ENCODE peak calls at places on chromosomes 16 and 17, in four cellular contexts. Y is adrenal gland, R is thyroid gland, G is esophagus squamous epithelium. B is an unnamed sample. For H3K4me1, the result is how much of the 10 kb centered on the place peaks cover.

GRCh38 chr16:66391726-66392670 is 25.5 kb downstream of the CDH5 start:
- DNase-seq in R (no peak), Y (peak), G (no peak), B (no peak)

GRCh38 chr17:36198831-36199465 is 2.4 kb upstream of the CCL3L1 start:
- DNase-seq in R (no peak), Y (no peak), G (no peak), B (no peak)

GRCh38 chr16:85782476-85782875 is 16.9 kb downstream of the EMC8 start:
- DNase-seq in G (no peak), R (no peak), Y (no peak), B (no peak)

GRCh38 chr17:55664287-55664686 is 58.4 kb downstream of the TMEM100 start:
- DNase-seq in Y (no peak), R (no peak), G (no peak), B (no peak)

GRCh38 chr17:78146471-78146869 is 285 bp downstream of the C17orf99 start:
- DNase-seq in Y (no peak), G (no peak), R (no peak), B (no peak)

GRCh38 chr17:78999947-79000395 is 9.6 kb downstream of the CANT1 start:
- DNase-seq in Y (no peak), G (no peak), R (no peak), B (no peak)

GRCh38 chr17:66483946-66484345 is 181.5 kb downstream of the PRKCA start:
- DNase-seq in R (no peak), G (no peak), Y (no peak), B (no peak)

GRCh38 chr17:39213852-39214251 is 11.9 kb downstream of the STAC2 start:
- DNase-seq in Y (peak), R (no peak), G (no peak), B (no peak)

GRCh38 chr16:4351880-4352279 is 759 bp upstream of the PAM16 start:
- DNase-seq in G (no peak), Y (peak), R (no peak), B (no peak)

GRCh38 chr17:17120294-17120693 is 78.0 kb downstream of the MPRIP start:
- DNase-seq in G (no peak), R (no peak), Y (no peak), B (no peak)
- TF ChIP-seq POLR2A in G (no peak), R (no peak), Y (no peak), B (no peak)

DNA sequence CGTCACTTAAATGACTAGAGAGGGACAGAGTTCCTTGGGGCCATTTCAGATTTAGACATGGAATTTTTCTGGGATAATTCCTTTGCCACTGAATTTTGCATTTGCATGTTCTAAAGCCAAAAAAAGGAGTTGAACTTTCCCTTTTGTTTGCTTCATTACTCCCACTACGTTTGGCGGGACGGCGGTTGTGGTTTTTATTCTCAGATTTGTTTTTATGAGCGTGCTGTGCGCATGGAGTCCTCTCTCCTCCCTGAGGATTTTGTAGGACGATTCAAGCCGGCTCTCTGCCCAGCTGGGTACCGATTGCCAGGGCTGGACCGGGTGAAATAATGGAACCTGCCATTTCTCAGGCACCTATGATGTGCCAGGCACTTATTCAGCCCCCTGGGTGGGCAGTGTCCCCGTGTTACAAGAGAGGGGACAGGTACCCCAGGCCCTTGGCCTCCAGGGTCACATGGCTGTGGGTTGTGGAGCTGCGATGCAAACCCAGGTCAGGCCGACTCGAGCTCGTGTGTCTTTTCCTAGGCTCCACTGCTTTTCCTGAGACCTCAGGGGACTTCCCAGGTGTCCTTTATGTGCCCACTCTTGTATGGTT is 18.8 kb downstream of the CMIP start:
- DNase-seq in G (no peak), Y (no peak), R (no peak), B (no peak)
- H3K4me1 ChIP-seq in G (half or more), Y (half or more), R (under half), B (under half)

GRCh38 chr16:29791845-29792797 is 1.6 kb downstream of the KIF22 start:
- DNase-seq in G (no peak), R (no peak), Y (no peak), B (no peak)
- H3K4me3 ChIP-seq in G (peak), R (no peak), Y (no peak), B (no peak)

GRCh38 chr16:678858-679807 is 1.1 kb upstream of the STUB1 start:
- DNase-seq in R (peak), G (no peak), Y (peak), B (peak)

GRCh38 chr16:680625-680945 is 375 bp downstream of the STUB1 start:
- DNase-seq in R (no peak), Y (no peak), G (no peak), B (no peak)

GRCh38 chr16:678209-678857 is 1.9 kb upstream of the STUB1 start:
- DNase-seq in G (no peak), Y (no peak), R (no peak), B (no peak)

GRCh38 chr16:680967-681745 is 946 bp downstream of the STUB1 start:
- DNase-seq in G (no peak), R (peak), Y (peak), B (peak)

DNA sequence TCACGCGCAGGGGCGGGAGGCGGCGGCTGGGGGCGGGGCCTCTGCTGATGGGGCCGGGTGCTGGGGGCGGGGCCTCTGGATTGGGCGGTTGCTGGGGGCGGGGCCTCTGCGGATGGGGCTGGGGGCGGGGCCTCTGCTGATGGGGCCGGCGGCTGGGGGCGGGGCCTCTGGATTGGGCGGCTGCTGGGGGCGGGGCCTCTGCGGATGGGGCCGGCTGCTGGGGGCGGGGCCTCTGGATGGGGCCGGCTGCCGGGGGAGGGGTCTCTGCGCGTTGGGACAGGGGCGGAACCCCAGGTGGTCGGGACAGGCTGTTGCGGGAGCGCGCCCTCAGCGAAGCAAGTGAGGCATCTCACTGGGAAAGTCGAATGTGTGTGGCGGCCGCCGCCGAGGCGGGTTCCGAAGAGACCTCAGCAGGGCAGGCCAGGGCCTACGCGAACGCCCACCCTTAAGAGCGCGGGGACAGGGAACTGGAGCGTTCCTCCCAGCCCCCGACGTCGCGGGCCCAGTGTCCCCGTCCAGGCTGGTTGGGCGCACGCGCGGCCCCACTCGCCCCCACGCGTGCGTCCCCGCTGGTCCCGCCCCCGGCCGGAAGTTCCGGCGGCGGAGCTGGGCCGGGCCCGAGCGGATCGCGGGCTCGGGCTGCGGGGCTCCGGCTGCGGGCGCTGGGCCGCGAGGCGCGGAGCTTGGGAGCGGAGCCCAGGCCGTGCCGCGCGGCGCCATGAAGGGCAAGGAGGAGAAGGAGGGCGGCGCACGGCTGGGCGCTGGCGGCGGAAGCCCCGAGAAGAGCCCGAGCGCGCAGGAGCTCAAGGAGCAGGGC is at the start of gene STUB1:
- DNase-seq in Y (peak), R (peak), G (peak), B (peak)
- TF ChIP-seq POLR2A in Y (peak), R (peak), G (peak), B (peak)

DNA sequence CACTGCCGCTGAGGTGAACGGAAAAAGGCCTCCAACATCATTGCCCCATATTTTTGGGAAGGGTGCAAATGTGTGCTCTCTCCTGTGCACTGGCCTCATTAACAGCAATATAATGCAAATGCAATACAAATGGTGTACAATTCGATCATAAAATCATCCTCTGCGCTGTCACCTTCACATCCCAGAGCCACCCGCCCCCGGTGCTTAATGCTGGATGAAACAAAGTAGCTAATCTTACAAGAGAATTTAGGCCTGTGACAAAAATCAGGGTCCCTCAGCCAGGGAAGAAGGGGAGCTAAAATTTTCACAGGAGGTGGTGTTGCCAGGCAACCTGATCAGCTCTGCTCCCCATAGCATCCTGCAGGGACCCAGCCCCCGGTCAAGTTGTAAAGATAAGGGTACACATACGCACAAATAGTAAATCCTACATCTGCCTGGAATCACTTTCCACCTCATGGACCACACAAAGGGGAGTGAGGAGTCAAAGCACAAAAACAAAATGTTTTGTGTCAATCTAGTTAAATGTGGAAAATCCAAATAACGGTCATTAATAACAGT is 3.0 kb downstream of the TBC1D16 start:
- DNase-seq in Y (no peak), R (no peak), G (no peak), B (no peak)
- H3K4me1 ChIP-seq in Y (half or more), R (under half), G (half or more), B (half or more)

B was measured in body of pancreas.